ENCODE peak calls at places on chromosomes 3 and 15, in nine cellular contexts. P is cardiac fibroblast, C is stomach, O is astrocyte, J is tibial nerve, E is left lung, N is tibial artery, W is uterus, Q is PC-3. M is an unnamed sample.

GRCh38 chr15:56471440-56472069 is 6.6 kb upstream of the MNS1 start:
- DNase-seq in O (no peak), C (no peak), Q (no peak), E (no peak), W (no peak), P (no peak), J (no peak), N (no peak), M (no peak)

GRCh38 chr15:93366387-93367100 is 277.5 kb upstream of the RGMA start:
- DNase-seq in J (no peak), Q (no peak), O (no peak), C (no peak), W (no peak), E (no peak), P (no peak), N (no peak), M (no peak)

GRCh38 chr15:73922186-73923151 is 3.8 kb upstream of the LOXL1 start:
- DNase-seq in P (peak), W (no peak), J (no peak), O (peak), C (no peak), E (peak), Q (no peak), N (peak), M (no peak)

GRCh38 chr3:129033619-129034321 is 26.8 kb upstream of the GP9 start:
- DNase-seq in W (no peak), O (no peak), E (no peak), J (no peak), C (no peak), N (peak), P (no peak), Q (no peak), M (no peak)

GRCh38 chr3:123202451-123202850 is 708 bp downstream of the SEC22A start:
- DNase-seq in W (peak), N (no peak), J (no peak), Q (peak), P (peak), E (no peak), C (no peak), O (no peak), M (no peak)

GRCh38 chr3:31254483-31254882 is 278.2 kb upstream of the STT3B start:
- DNase-seq in E (no peak), J (no peak), N (no peak), O (no peak), C (no peak), W (no peak), P (no peak), Q (no peak), M (no peak)

GRCh38 chr15:25243800-25244097 is 195.1 kb downstream of the UBE3A start:
- DNase-seq in Q (no peak), P (no peak), N (peak), E (peak), J (no peak), W (peak), C (no peak), O (no peak), M (no peak)

GRCh38 chr15:97900006-97900405 is 60.5 kb upstream of the ARRDC4 start:
- DNase-seq in W (no peak), N (no peak), E (no peak), O (no peak), C (no peak), Q (no peak), J (no peak), P (no peak), M (no peak)

GRCh38 chr3:63557912-63558311 is 94.6 kb upstream of the SNTN start:
- DNase-seq in W (no peak), Q (no peak), O (no peak), N (no peak), E (no peak), C (no peak), P (no peak), J (no peak), M (no peak)

GRCh38 chr15:66285462-66286280 is 7.7 kb upstream of the DIS3L start:
- DNase-seq in E (no peak), C (no peak), N (no peak), O (no peak), W (no peak), J (no peak), P (peak), Q (no peak), M (no peak)

GRCh38 chr15:90910441-90911301 is 7.6 kb downstream of the MAN2A2 start:
- DNase-seq in W (no peak), Q (no peak), P (no peak), N (no peak), J (no peak), C (no peak), O (no peak), E (no peak), M (no peak)

GRCh38 chr3:185270262-185270955 is 16.6 kb upstream of the EHHADH start:
- DNase-seq in C (no peak), Q (peak), E (no peak), O (no peak), W (no peak), J (no peak), P (peak), N (no peak), M (no peak)

GRCh38 chr3:127385540-127385870 is 97.7 kb upstream of the PRR20G start:
- DNase-seq in O (no peak), J (no peak), N (peak), W (no peak), E (no peak), P (no peak), Q (no peak), C (no peak), M (no peak)
- H3K4me3 ChIP-seq in O (no peak), J (no peak), N (no peak), W (no peak), E (no peak), P (no peak), Q (no peak), C (no peak), M (no peak)

GRCh38 chr15:63984331-63984730 is 62.0 kb downstream of the DAPK2 start:
- DNase-seq in W (no peak), P (no peak), J (no peak), Q (no peak), O (no peak), E (no peak), C (peak), N (no peak), M (no peak)

GRCh38 chr15:63981596-63982320 is 64.5 kb downstream of the DAPK2 start:
- DNase-seq in P (no peak), J (no peak), O (no peak), W (no peak), C (no peak), Q (no peak), N (no peak), E (no peak), M (no peak)

GRCh38 chr15:63985221-63986184 is 60.8 kb downstream of the DAPK2 start:
- DNase-seq in N (peak), E (peak), J (no peak), O (no peak), P (no peak), C (peak), W (no peak), Q (no peak), M (no peak)

GRCh38 chr15:63982381-63982854 is 63.9 kb downstream of the DAPK2 start:
- DNase-seq in J (no peak), N (no peak), Q (no peak), P (no peak), O (no peak), C (no peak), E (no peak), W (no peak), M (no peak)

GRCh38 chr15:63983071-63983711 is 63.1 kb downstream of the DAPK2 start:
- DNase-seq in P (no peak), O (no peak), E (no peak), N (no peak), Q (no peak), W (no peak), J (no peak), C (no peak), M (no peak)
- TF ChIP-seq CTCF in P (no peak), O (no peak), E (no peak), N (no peak), Q (peak), W (no peak), J (no peak), C (no peak), M (no peak)

GRCh38 chr15:29889545-29890329 is 67.5 kb upstream of the TJP1 start:
- DNase-seq in Q (peak), P (no peak), N (no peak), J (no peak), E (no peak), W (no peak), O (no peak), C (no peak), M (no peak)

GRCh38 chr15:29890761-29891457 is 68.6 kb upstream of the TJP1 start:
- DNase-seq in E (no peak), C (no peak), P (no peak), O (no peak), J (no peak), N (no peak), W (no peak), Q (no peak), M (no peak)

GRCh38 chr15:29888651-29889050 is 66.4 kb upstream of the TJP1 start:
- DNase-seq in E (no peak), J (no peak), C (no peak), P (peak), N (no peak), Q (no peak), W (no peak), O (peak), M (peak)

GRCh38 chr15:29885183-29885582 is 62.9 kb upstream of the TJP1 start:
- DNase-seq in P (no peak), O (no peak), Q (no peak), J (no peak), N (no peak), W (no peak), E (no peak), C (no peak), M (no peak)

GRCh38 chr15:29887719-29888118 is 65.5 kb upstream of the TJP1 start:
- DNase-seq in P (peak), Q (no peak), W (no peak), N (no peak), E (no peak), C (no peak), O (no peak), J (no peak), M (no peak)
- H3K4me3 ChIP-seq in P (no peak), Q (no peak), W (no peak), N (no peak), E (no peak), C (no peak), O (no peak), J (no peak), M (no peak)

GRCh38 chr3:143244516-143245063 is 125.0 kb downstream of the CHST2 start:
- DNase-seq in Q (no peak), C (no peak), J (no peak), W (no peak), O (no peak), N (no peak), P (no peak), E (no peak), M (no peak)
- TF ChIP-seq CTCF in Q (no peak), C (no peak), J (no peak), W (no peak), O (no peak), N (no peak), P (no peak), E (no peak), M (no peak)

GRCh38 chr15:34365073-34365825 is 1.7 kb downstream of the LPCAT4 start:
- DNase-seq in P (peak), N (no peak), W (no peak), C (no peak), E (no peak), J (no peak), Q (no peak), O (peak), M (no peak)
- H3K4me3 ChIP-seq in P (no peak), N (peak), W (no peak), C (peak), E (peak), J (peak), Q (peak), O (peak), M (no peak)

GRCh38 chr3:154431043-154431442 is 1.1 kb upstream of the GPR149 start:
- DNase-seq in C (no peak), W (no peak), O (no peak), Q (peak), E (no peak), N (no peak), P (no peak), J (no peak), M (no peak)

GRCh38 chr3:154427685-154428291 is 2.2 kb downstream of the GPR149 start:
- DNase-seq in N (no peak), C (no peak), O (no peak), P (no peak), J (no peak), Q (no peak), W (no peak), E (no peak), M (no peak)

GRCh38 chr3:154422694-154423093 is 7.3 kb downstream of the GPR149 start:
- DNase-seq in W (no peak), P (no peak), N (no peak), O (no peak), C (no peak), E (no peak), Q (no peak), J (no peak), M (no peak)

GRCh38 chr3:154430014-154430413 is at the start of gene GPR149:
- DNase-seq in C (no peak), Q (no peak), W (no peak), J (no peak), O (no peak), E (no peak), N (no peak), P (peak), M (no peak)

DNA sequence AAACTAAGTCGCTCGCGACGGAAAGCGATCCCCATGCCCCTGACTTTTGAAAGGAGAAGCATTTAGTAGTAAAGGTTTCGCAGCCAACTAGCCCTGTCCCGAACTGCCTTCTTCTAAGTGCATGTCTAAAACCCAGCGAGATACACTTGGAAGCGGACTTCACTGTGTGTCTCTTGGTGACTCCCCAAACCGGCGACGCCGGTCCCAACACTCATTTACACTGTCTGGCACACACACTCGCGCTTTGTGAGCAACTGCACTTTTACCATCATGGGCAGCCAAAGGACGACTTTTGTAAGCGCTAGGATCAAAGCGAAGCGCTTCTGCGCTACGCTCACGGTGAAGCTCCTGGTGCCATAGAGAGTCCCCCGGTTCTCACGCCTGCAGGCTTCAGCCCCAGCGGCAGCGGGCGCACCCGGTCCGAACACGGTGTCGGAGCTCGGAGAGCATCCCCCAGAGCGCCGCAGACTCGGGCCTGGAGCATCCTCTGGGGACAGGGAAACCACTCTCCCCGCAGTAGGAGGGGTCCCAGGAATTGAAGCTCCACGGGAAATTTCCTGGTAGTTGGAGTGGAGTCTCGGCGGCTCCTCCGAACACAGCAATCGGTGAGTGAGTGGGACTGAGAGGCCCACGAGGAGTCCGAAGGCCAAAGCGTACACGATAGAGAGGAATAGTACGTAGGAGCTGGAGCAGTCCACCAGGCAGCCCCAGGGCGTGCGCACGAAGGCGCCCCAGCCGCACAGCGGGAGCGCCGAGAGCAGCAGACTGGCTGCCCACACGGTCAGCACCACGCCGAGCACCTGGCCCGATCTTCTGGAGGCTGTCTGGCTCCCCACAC is 1.4 kb downstream of the GPR149 start:
- DNase-seq in W (no peak), J (no peak), N (no peak), Q (no peak), P (no peak), O (no peak), C (no peak), E (no peak), M (no peak)
- TF ChIP-seq CTCF in W (no peak), J (no peak), N (no peak), Q (no peak), P (no peak), O (no peak), C (no peak), E (no peak), M (no peak)

GRCh38 chr3:120088622-120089021 is 5.6 kb downstream of the GSK3B start:
- DNase-seq in Q (no peak), O (no peak), C (no peak), J (no peak), W (no peak), P (no peak), E (no peak), N (no peak), M (no peak)
- H3K4me3 ChIP-seq in Q (peak), O (no peak), C (no peak), J (no peak), W (no peak), P (no peak), E (no peak), N (no peak), M (no peak)

GRCh38 chr3:60048447-60048848 is 998.6 kb upstream of the CFAP20DC start:
- DNase-seq in P (no peak), E (no peak), C (no peak), N (no peak), W (no peak), J (no peak), O (no peak), Q (no peak), M (no peak)

GRCh38 chr3:60055765-60056164 is 1005.9 kb upstream of the CFAP20DC start:
- DNase-seq in W (no peak), N (no peak), J (no peak), E (no peak), C (no peak), Q (peak), P (peak), O (peak), M (peak)

GRCh38 chr3:60056394-60056793 is 1006.6 kb upstream of the CFAP20DC start:
- DNase-seq in J (no peak), Q (no peak), C (no peak), E (no peak), N (no peak), O (no peak), W (no peak), P (no peak), M (no peak)

GRCh38 chr3:60053518-60054265 is 1003.9 kb upstream of the CFAP20DC start:
- DNase-seq in P (no peak), O (peak), E (no peak), Q (peak), N (no peak), C (no peak), J (no peak), W (no peak), M (no peak)
- TF ChIP-seq CTCF in P (no peak), O (no peak), E (no peak), Q (no peak), N (no peak), C (no peak), J (no peak), W (no peak), M (no peak)

GRCh38 chr15:43270113-43270665 is 3.5 kb upstream of the TGM5 start:
- DNase-seq in P (no peak), E (no peak), N (no peak), J (no peak), W (no peak), O (no peak), Q (no peak), C (no peak), M (no peak)
- H3K4me3 ChIP-seq in P (no peak), E (no peak), N (no peak), J (no peak), W (no peak), O (no peak), Q (no peak), C (no peak), M (no peak)

M was measured in retinal pigment epithelial cell.